ENCODE peak calls at places on chromosomes 6 and 20, in four cellular contexts. O is HepG2, A is A549, D is H1. G is an unnamed sample.

GRCh38 chr6:107822154-107823046 is 1.7 kb downstream of the SCML4 start:
- DNase-seq in O (no peak), D (no peak), A (no peak), G (no peak)

GRCh38 chr6:167079853-167080297 is 43.0 kb upstream of the CCR6 start:
- DNase-seq in O (no peak), D (no peak), A (no peak), G (peak)

GRCh38 chr6:55011034-55011433 is 163.3 kb upstream of the HCRTR2 start:
- DNase-seq in D (no peak), A (no peak), O (no peak), G (no peak)

GRCh38 chr6:136669299-136669699 is 119.1 kb upstream of the MAP7 start:
- DNase-seq in O (peak), D (no peak), A (no peak), G (peak)

GRCh38 chr6:168050861-168051586 is 28.0 kb downstream of the FRMD1 start:
- DNase-seq in A (no peak), O (no peak), D (no peak), G (no peak)

GRCh38 chr20:56554869-56555268 is 21.8 kb downstream of the FAM209B start:
- DNase-seq in A (peak), O (peak), D (no peak), G (no peak)

GRCh38 chr6:144737998-144738397 is 452.9 kb downstream of the UTRN start:
- DNase-seq in D (no peak), O (no peak), A (no peak), G (peak)

GRCh38 chr6:106903299-106903698 is 71.2 kb downstream of the CD24 start:
- DNase-seq in O (no peak), D (no peak), A (no peak), G (no peak)

GRCh38 chr6:11366934-11367637 is 134.6 kb upstream of the NEDD9 start:
- DNase-seq in O (no peak), A (no peak), D (no peak), G (no peak)

GRCh38 chr6:31208506-31208905 is 38.0 kb upstream of the POU5F1 start:
- DNase-seq in O (peak), A (no peak), D (no peak), G (no peak)

GRCh38 chr20:63036266-63036665 is 29.5 kb upstream of the BHLHE23 start:
- DNase-seq in O (no peak), A (no peak), D (no peak), G (no peak)

GRCh38 chr6:108580645-108581044 is 19.9 kb downstream of the FOXO3 start:
- DNase-seq in D (no peak), A (no peak), O (no peak), G (no peak)

GRCh38 chr20:63529861-63530787 is 7.1 kb downstream of the PTK6 start:
- DNase-seq in A (no peak), O (no peak), D (no peak), G (no peak)

GRCh38 chr6:169845426-169846285 is 94.2 kb downstream of the ERMARD start:
- DNase-seq in O (no peak), D (no peak), A (no peak), G (no peak)

GRCh38 chr6:144104898-144105487 is 9.6 kb upstream of the SF3B5 start:
- DNase-seq in D (no peak), A (peak), O (peak), G (peak)

GRCh38 chr6:79168695-79168980 is 65.8 kb downstream of the HMGN3 start:
- DNase-seq in A (no peak), O (no peak), D (no peak), G (no peak)

GRCh38 chr6:158568549-158568948 is 8.7 kb downstream of the TMEM181 start:
- DNase-seq in A (no peak), D (no peak), O (no peak), G (no peak)

GRCh38 chr6:47141166-47141565 is 99.0 kb upstream of the ADGRF1 start:
- DNase-seq in O (no peak), D (no peak), A (no peak), G (no peak)

GRCh38 chr6:130981409-130981808 is 81.6 kb downstream of the EPB41L2 start:
- DNase-seq in O (no peak), A (no peak), D (no peak), G (no peak)

GRCh38 chr6:156464100-156464878 is 312.9 kb upstream of the ARID1B start:
- DNase-seq in A (no peak), O (no peak), D (no peak), G (no peak)

DNA sequence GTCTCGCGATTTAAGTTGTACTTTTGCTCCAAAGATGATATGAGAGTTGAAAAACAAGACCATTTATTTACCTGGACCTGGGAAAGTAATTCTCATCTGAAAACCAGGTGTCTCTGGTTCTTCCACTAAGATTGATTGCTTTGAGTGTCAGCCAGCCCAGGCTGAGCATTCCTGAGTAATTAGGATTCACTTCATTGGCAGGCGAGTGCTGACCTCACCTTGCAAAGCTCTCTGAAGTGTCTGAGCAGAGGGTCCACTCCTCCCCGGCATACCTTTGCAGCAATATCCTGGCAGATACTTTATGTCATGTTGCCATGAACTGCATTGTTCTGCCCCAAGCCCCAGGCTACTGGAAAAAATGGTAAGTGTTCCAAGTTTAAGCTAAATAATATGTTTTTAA is 127.6 kb upstream of the EEF1E1 start:
- DNase-seq in D (peak), O (no peak), A (no peak), G (no peak)
- TF ChIP-seq RNF2 in D (no peak), O (no peak), A (no peak), G (no peak)

DNA sequence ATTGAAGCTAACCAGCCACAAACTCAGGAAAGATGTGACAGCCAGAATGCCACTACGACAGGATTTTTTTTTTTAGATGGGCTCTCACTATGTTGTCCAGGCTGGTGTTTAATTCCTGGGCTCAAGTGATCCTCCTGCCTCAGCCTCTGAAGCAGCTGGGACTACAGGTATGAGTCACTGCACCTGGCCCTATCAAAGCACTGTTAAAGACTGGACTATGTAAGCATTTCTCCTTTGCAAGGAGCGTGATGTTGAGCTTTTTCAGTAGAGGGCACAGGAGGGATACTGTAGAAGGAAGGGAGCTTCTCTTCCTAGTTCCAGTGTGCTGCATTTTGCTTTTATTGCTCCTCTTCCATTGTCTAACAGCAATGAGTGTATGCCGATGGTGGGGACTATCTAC is 35.8 kb downstream of the ZBTB9 start:
- DNase-seq in D (no peak), A (no peak), O (no peak), G (peak)
- TF ChIP-seq RNF2 in D (no peak), A (no peak), O (no peak), G (no peak)

DNA sequence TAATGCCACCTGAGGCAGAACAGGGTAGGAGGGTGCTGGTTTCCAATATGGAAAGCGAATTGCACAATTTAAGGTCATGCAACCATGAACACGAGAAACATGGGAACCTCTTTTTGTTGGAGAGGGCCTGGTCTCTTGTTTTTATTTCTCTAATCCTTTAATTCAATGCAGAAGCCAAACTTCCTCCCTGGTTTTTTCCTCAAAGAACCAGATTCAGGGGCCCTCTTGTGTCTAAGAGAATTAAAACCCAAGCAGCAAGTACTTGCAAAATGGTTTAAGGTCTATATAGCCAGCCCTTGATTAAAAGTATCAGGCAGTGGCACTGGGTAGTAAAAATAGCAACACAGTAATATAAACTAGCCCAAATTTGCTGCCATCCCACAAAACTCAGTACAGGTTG is 19.5 kb downstream of the GSTA4 start:
- DNase-seq in A (no peak), O (no peak), D (no peak), G (no peak)
- TF ChIP-seq RNF2 in A (no peak), O (no peak), D (no peak), G (no peak)

DNA sequence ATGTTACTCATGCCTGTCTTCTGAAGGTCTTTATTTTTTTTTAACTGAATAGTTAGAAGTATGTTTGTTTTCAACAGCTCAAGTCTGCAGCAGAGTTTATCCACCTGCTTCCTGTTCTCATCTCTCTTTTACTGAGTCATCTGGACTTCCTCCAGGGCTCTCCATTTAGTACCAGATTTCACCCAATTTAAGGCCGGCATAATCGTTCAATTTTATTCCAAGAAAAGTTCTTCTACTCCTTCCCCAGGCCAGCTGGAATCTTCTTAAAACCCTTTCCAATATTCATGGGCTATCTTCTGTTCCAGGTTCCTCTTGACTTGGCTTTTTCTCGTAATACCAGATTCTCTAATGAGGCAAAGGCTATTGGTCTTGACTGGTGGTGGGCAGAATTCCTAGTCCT is 79.0 kb upstream of the LAMA2 start:
- DNase-seq in A (no peak), O (no peak), D (no peak), G (no peak)
- TF ChIP-seq RNF2 in A (no peak), O (no peak), D (no peak), G (no peak)

GRCh38 chr6:43142101-43142500 is 29.0 kb upstream of the SRF start:
- DNase-seq in A (no peak), O (no peak), D (no peak), G (no peak)
- TF ChIP-seq RNF2 in A (no peak), O (no peak), D (no peak), G (no peak)

GRCh38 chr6:84641076-84641475 is 123.3 kb downstream of the TBX18 start:
- DNase-seq in O (no peak), D (no peak), A (no peak), G (no peak)

GRCh38 chr6:84639396-84639795 is 125.0 kb downstream of the TBX18 start:
- DNase-seq in A (no peak), D (no peak), O (no peak), G (no peak)

GRCh38 chr6:84633771-84634170 is 130.6 kb downstream of the TBX18 start:
- DNase-seq in O (no peak), D (no peak), A (no peak), G (no peak)

GRCh38 chr6:84638286-84638685 is 126.1 kb downstream of the TBX18 start:
- DNase-seq in D (no peak), O (no peak), A (no peak), G (no peak)

DNA sequence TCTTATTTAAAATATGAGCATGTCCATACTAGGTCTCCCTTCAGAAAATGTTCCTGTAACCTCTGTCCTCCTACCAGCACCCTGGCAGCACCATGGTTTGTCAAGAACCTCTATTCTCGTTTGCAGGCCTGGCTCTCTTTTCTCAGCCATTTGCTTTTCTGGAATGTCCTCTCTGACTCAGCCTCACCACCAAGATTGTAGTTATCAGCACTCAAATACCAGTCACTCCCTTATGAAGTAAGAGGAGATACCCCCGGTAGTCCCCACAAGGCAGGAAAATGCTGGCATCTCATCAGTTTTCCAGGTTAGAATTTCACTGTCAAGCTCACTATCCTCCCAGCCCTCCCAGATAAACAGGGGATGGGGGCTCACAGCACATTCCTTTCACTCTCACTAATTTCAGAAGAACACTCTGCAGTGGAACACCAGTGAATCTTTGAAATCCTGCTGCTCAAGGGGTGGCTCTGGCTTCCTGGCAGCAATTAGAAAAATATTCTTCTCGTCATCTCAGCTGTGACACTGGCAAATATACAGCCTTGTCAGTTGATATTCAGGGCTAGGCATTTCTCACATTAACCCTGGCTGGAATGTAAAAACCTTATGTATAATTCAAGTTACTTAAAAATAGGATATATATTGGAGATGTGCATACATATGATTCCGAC is 129.2 kb downstream of the TBX18 start:
- DNase-seq in D (no peak), A (no peak), O (no peak), G (no peak)
- TF ChIP-seq RNF2 in D (no peak), A (no peak), O (no peak), G (no peak)

DNA sequence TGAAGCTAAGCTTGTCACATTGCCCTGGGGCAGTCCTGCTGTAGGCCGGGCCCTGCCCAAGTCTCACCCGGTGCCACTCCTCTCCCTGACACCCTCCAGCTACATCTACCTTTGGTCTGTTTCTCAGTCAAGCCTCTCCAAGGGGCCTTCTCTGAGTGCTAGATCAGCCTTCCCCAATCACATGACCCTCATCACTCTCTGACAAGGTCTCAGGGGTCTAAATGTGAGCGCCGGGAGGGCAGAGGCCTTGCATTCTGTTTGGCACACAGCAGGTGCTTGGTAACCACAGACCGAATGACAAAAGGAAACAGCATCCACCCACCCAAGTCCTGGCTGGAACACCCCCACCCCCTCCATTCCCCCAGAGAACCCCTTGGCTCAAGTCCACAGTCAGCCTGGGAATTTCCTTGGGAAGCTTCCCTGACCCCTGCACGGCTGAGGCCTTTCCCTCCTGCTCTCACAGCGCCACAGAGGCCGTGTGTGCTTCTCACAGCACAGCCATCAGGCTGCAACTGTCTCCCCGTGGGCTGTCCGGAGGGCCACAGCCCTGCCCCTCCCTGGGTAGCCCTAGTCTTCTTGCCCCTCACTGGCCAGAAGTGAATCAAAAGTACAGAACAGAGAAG is 32.9 kb downstream of the PKIG start:
- DNase-seq in O (no peak), A (no peak), D (no peak), G (no peak)
- TF ChIP-seq RNF2 in O (no peak), A (no peak), D (no peak), G (no peak)

GRCh38 chr6:29319931-29320330 is 18.4 kb downstream of the OR14J1 start:
- DNase-seq in A (no peak), D (no peak), O (no peak), G (no peak)

GRCh38 chr6:29325777-29326176 is 24.3 kb downstream of the OR14J1 start:
- DNase-seq in D (no peak), A (no peak), O (no peak), G (no peak)
- TF ChIP-seq RNF2 in D (no peak), A (no peak), O (no peak), G (no peak)